ENCODE peak calls at places on chromosomes 2 and 18, in seven cellular contexts. One of them, this sample, is unnamed.

GRCh38 chr2:174078275-174078674 is 113.1 kb upstream of the SP3 start:
- DNase-seq in K562: peak
- DNase-seq in GM12878: no peak
- DNase-seq in HCT116: no peak
- DNase-seq in H1: no peak
- DNase-seq in HepG2: no peak
- DNase-seq in SK-N-SH: no peak
- DNase-seq in this sample: no peak

GRCh38 chr2:73257425-73258125 is 23.5 kb downstream of the CCT7 start:
- DNase-seq in K562: no peak
- DNase-seq in GM12878: no peak
- DNase-seq in HCT116: no peak
- DNase-seq in H1: no peak
- DNase-seq in HepG2: no peak
- DNase-seq in SK-N-SH: no peak
- DNase-seq in this sample: no peak

GRCh38 chr18:23406271-23406787 is 46.8 kb upstream of the RIOK3 start:
- DNase-seq in K562: no peak
- DNase-seq in GM12878: no peak
- DNase-seq in HCT116: no peak
- DNase-seq in H1: no peak
- DNase-seq in HepG2: peak
- DNase-seq in SK-N-SH: no peak
- DNase-seq in this sample: no peak

GRCh38 chr2:8285081-8285480 is 396.8 kb upstream of the ID2 start:
- DNase-seq in K562: no peak
- DNase-seq in GM12878: no peak
- DNase-seq in HCT116: peak
- DNase-seq in H1: no peak
- DNase-seq in HepG2: peak
- DNase-seq in SK-N-SH: no peak
- DNase-seq in this sample: no peak

GRCh38 chr2:70620020-70620419 is 66.4 kb upstream of the TGFA start:
- DNase-seq in K562: no peak
- DNase-seq in GM12878: no peak
- DNase-seq in HCT116: no peak
- DNase-seq in H1: no peak
- DNase-seq in HepG2: no peak
- DNase-seq in SK-N-SH: no peak
- DNase-seq in this sample: no peak

GRCh38 chr2:127137225-127137624 is 30.3 kb upstream of the BIN1 start:
- DNase-seq in K562: no peak
- DNase-seq in GM12878: no peak
- DNase-seq in HCT116: no peak
- DNase-seq in H1: no peak
- DNase-seq in HepG2: no peak
- DNase-seq in SK-N-SH: no peak
- DNase-seq in this sample: no peak

GRCh38 chr2:182379235-182379634 is 47.6 kb downstream of the PDE1A start:
- DNase-seq in K562: no peak
- DNase-seq in GM12878: no peak
- DNase-seq in HCT116: no peak
- DNase-seq in H1: no peak
- DNase-seq in HepG2: no peak
- DNase-seq in SK-N-SH: peak
- DNase-seq in this sample: no peak

GRCh38 chr2:211181626-211182025 is 625.2 kb downstream of the CPS1 start:
- DNase-seq in K562: no peak
- DNase-seq in GM12878: no peak
- DNase-seq in HCT116: no peak
- DNase-seq in H1: no peak
- DNase-seq in HepG2: peak
- DNase-seq in SK-N-SH: no peak
- DNase-seq in this sample: no peak

GRCh38 chr2:74267068-74267467 is 68.7 kb downstream of the MTHFD2 start:
- DNase-seq in K562: peak
- DNase-seq in GM12878: no peak
- DNase-seq in HCT116: peak
- DNase-seq in H1: no peak
- DNase-seq in HepG2: peak
- DNase-seq in SK-N-SH: no peak
- DNase-seq in this sample: no peak

GRCh38 chr2:83420993-83421392 is 1038.1 kb downstream of the SUCLG1 start:
- DNase-seq in K562: no peak
- DNase-seq in GM12878: no peak
- DNase-seq in HCT116: no peak
- DNase-seq in H1: no peak
- DNase-seq in HepG2: no peak
- DNase-seq in SK-N-SH: no peak
- DNase-seq in this sample: no peak

GRCh38 chr2:73068147-73068546 is 3.4 kb downstream of the SFXN5 start:
- DNase-seq in K562: no peak
- DNase-seq in GM12878: no peak
- DNase-seq in HCT116: no peak
- DNase-seq in H1: no peak
- DNase-seq in HepG2: no peak
- DNase-seq in SK-N-SH: no peak
- DNase-seq in this sample: no peak

GRCh38 chr2:209566250-209566649 is 142.4 kb downstream of the MAP2 start:
- DNase-seq in K562: no peak
- DNase-seq in GM12878: no peak
- DNase-seq in HCT116: no peak
- DNase-seq in H1: no peak
- DNase-seq in HepG2: no peak
- DNase-seq in SK-N-SH: no peak
- DNase-seq in this sample: peak

GRCh38 chr2:112472547-112473263 is 9.3 kb upstream of the TTL start:
- DNase-seq in K562: no peak
- DNase-seq in GM12878: no peak
- DNase-seq in HCT116: no peak
- DNase-seq in H1: no peak
- DNase-seq in HepG2: no peak
- DNase-seq in SK-N-SH: no peak
- DNase-seq in this sample: no peak

GRCh38 chr2:77016481-77016880 is 505.7 kb downstream of the LRRTM4 start:
- DNase-seq in K562: no peak
- DNase-seq in GM12878: no peak
- DNase-seq in HCT116: no peak
- DNase-seq in H1: no peak
- DNase-seq in HepG2: no peak
- DNase-seq in SK-N-SH: no peak
- DNase-seq in this sample: no peak

GRCh38 chr2:189086710-189087109 is 92.9 kb downstream of the COL5A2 start:
- DNase-seq in K562: no peak
- DNase-seq in GM12878: no peak
- DNase-seq in HCT116: no peak
- DNase-seq in H1: no peak
- DNase-seq in HepG2: no peak
- DNase-seq in SK-N-SH: no peak
- DNase-seq in this sample: no peak

GRCh38 chr2:222745836-222746559 is 74.5 kb downstream of the MOGAT1 start:
- DNase-seq in K562: no peak
- DNase-seq in GM12878: no peak
- DNase-seq in HCT116: no peak
- DNase-seq in H1: no peak
- DNase-seq in HepG2: no peak
- DNase-seq in SK-N-SH: no peak
- DNase-seq in this sample: no peak

GRCh38 chr2:65794994-65795393 is 362.6 kb upstream of the SPRED2 start:
- DNase-seq in K562: no peak
- DNase-seq in GM12878: no peak
- DNase-seq in HCT116: no peak
- DNase-seq in H1: no peak
- DNase-seq in HepG2: no peak
- DNase-seq in SK-N-SH: no peak
- DNase-seq in this sample: no peak
- TF ChIP-seq JUND in K562: no peak
- TF ChIP-seq JUND in GM12878: no peak
- TF ChIP-seq JUND in HCT116: no peak
- TF ChIP-seq JUND in H1: no peak
- TF ChIP-seq JUND in HepG2: no peak
- TF ChIP-seq JUND in SK-N-SH: no peak
- TF ChIP-seq JUND in this sample: no peak

GRCh38 chr2:48045613-48046012 is 139.3 kb upstream of the FBXO11 start:
- DNase-seq in K562: no peak
- DNase-seq in GM12878: peak
- DNase-seq in HCT116: no peak
- DNase-seq in H1: no peak
- DNase-seq in HepG2: no peak
- DNase-seq in SK-N-SH: no peak
- DNase-seq in this sample: no peak

GRCh38 chr2:48043301-48043700 is 137.0 kb upstream of the FBXO11 start:
- DNase-seq in K562: no peak
- DNase-seq in GM12878: no peak
- DNase-seq in HCT116: no peak
- DNase-seq in H1: no peak
- DNase-seq in HepG2: no peak
- DNase-seq in SK-N-SH: no peak
- DNase-seq in this sample: no peak

GRCh38 chr2:48048725-48049124 is 142.4 kb upstream of the FBXO11 start:
- DNase-seq in K562: no peak
- DNase-seq in GM12878: no peak
- DNase-seq in HCT116: no peak
- DNase-seq in H1: no peak
- DNase-seq in HepG2: no peak
- DNase-seq in SK-N-SH: no peak
- DNase-seq in this sample: no peak

GRCh38 chr2:48039209-48039990 is 133.1 kb upstream of the FBXO11 start:
- DNase-seq in K562: no peak
- DNase-seq in GM12878: no peak
- DNase-seq in HCT116: no peak
- DNase-seq in H1: no peak
- DNase-seq in HepG2: no peak
- DNase-seq in SK-N-SH: no peak
- DNase-seq in this sample: no peak

GRCh38 chr2:48043746-48044145 is 137.4 kb upstream of the FBXO11 start:
- DNase-seq in K562: no peak
- DNase-seq in GM12878: no peak
- DNase-seq in HCT116: no peak
- DNase-seq in H1: no peak
- DNase-seq in HepG2: no peak
- DNase-seq in SK-N-SH: no peak
- DNase-seq in this sample: no peak
- TF ChIP-seq JUND in K562: no peak
- TF ChIP-seq JUND in GM12878: no peak
- TF ChIP-seq JUND in HCT116: no peak
- TF ChIP-seq JUND in H1: no peak
- TF ChIP-seq JUND in HepG2: no peak
- TF ChIP-seq JUND in SK-N-SH: no peak
- TF ChIP-seq JUND in this sample: no peak

GRCh38 chr2:3200420-3200939 is 177.1 kb downstream of the EIPR1 start:
- DNase-seq in K562: no peak
- DNase-seq in GM12878: no peak
- DNase-seq in HCT116: no peak
- DNase-seq in H1: no peak
- DNase-seq in HepG2: no peak
- DNase-seq in SK-N-SH: no peak
- DNase-seq in this sample: no peak

GRCh38 chr2:3199660-3200345 is 177.8 kb downstream of the EIPR1 start:
- DNase-seq in K562: no peak
- DNase-seq in GM12878: no peak
- DNase-seq in HCT116: no peak
- DNase-seq in H1: no peak
- DNase-seq in HepG2: no peak
- DNase-seq in SK-N-SH: no peak
- DNase-seq in this sample: no peak

GRCh38 chr2:3202926-3203325 is 174.7 kb downstream of the EIPR1 start:
- DNase-seq in K562: no peak
- DNase-seq in GM12878: no peak
- DNase-seq in HCT116: no peak
- DNase-seq in H1: no peak
- DNase-seq in HepG2: no peak
- DNase-seq in SK-N-SH: no peak
- DNase-seq in this sample: no peak

GRCh38 chr2:3203497-3204019 is 174.1 kb downstream of the EIPR1 start:
- DNase-seq in K562: no peak
- DNase-seq in GM12878: no peak
- DNase-seq in HCT116: no peak
- DNase-seq in H1: no peak
- DNase-seq in HepG2: no peak
- DNase-seq in SK-N-SH: no peak
- DNase-seq in this sample: no peak

DNA sequence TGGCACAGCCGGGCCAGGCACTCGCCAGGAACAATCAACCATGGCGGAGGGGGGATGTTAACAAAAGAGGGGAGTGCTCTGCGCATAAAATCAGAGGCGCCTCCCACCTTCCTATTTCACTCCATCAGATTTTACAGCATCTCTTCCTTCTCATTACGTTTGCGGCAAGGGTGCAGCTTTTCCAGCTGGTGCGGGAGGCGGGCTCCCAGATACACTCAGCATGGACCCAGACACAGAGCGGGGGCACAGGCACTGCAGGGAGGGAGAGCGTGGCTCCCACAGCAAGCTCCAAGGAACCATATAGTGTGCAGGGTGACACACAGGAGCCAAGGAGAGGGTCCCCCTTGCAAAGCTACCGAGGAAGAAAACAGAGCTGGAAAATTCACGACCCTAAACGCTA is 176.3 kb downstream of the EIPR1 start:
- DNase-seq in K562: no peak
- DNase-seq in GM12878: no peak
- DNase-seq in HCT116: no peak
- DNase-seq in H1: no peak
- DNase-seq in HepG2: no peak
- DNase-seq in SK-N-SH: no peak
- DNase-seq in this sample: no peak
- TF ChIP-seq JUND in K562: no peak
- TF ChIP-seq JUND in GM12878: no peak
- TF ChIP-seq JUND in HCT116: no peak
- TF ChIP-seq JUND in H1: no peak
- TF ChIP-seq JUND in HepG2: no peak
- TF ChIP-seq JUND in SK-N-SH: no peak
- TF ChIP-seq JUND in this sample: no peak

DNA sequence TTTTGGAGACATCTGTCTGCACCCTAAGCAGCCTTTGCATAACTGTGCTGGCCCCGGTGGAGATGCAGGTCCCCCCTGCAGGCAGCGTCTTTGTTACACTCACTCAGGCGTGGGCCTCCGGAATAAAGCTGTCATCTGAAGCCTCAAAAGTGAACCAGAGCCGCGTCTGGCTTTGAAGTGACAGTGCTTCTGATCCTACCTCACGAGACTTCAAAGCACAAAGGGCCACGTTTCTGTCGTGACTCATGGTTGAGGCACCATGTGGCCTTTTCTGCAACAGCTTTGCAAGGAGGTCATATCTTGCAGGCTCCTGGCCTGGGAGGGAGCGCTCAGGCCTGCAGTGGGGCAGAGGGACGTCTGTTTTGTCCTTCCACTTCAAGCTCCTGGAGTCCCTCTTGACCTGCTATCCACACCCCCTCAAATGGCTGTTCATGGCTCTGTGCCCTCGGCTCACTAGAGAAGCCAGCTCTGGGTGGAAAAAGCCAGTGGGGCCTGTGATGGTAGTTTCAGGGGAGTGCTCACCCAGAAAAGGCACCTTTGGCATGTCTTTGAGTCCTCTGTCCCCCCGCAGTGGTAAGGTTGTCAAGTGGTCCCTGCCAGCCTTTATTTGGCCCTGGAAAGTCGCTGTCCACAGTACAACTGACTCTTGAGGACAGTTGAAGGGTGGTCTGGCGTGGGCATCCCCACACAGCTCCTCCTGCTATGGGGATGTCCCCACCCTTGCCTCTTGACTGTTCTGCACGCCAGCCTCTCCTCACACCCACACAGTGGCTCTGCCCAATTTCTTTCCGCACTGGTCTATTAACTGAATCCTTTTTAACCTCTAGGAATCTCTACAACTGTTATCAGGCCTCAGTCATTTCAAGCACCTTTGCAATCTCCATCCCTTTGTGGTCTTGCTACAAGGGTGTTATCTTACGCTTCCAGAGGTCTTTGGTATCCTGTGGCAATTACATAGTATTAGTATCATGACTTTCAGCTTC is 19.3 kb downstream of the GPR55 start:
- DNase-seq in K562: no peak
- DNase-seq in GM12878: no peak
- DNase-seq in HCT116: peak
- DNase-seq in H1: no peak
- DNase-seq in HepG2: peak
- DNase-seq in SK-N-SH: no peak
- DNase-seq in this sample: no peak
- TF ChIP-seq JUND in K562: peak
- TF ChIP-seq JUND in GM12878: no peak
- TF ChIP-seq JUND in HCT116: peak
- TF ChIP-seq JUND in H1: no peak
- TF ChIP-seq JUND in HepG2: no peak
- TF ChIP-seq JUND in SK-N-SH: no peak
- TF ChIP-seq JUND in this sample: no peak